ENCODE peak calls at places on chromosomes 12 and 14, in five cellular contexts. N, I, Z, F and G are unnamed samples.

GRCh38 chr14:93299831-93300230 is 33.0 kb downstream of the BTBD7 start:
- DNase-seq in I (no peak), N (no peak), Z (no peak), F (no peak), G (no peak)

GRCh38 chr14:58563981-58564380 is 73.8 kb upstream of the DACT1 start:
- DNase-seq in N (no peak), F (no peak), Z (no peak), I (no peak), G (no peak)

GRCh38 chr12:111406474-111407370 is 999 bp downstream of the SH2B3 start:
- DNase-seq in I (no peak), Z (no peak), F (no peak), N (no peak), G (no peak)

GRCh38 chr14:79781882-79782281 is 429.4 kb downstream of the DIO2 start:
- DNase-seq in I (peak), F (no peak), Z (peak), N (no peak), G (no peak)

GRCh38 chr12:96500686-96501085 is 11.3 kb downstream of the CFAP54 start:
- DNase-seq in N (no peak), F (no peak), I (peak), Z (peak), G (no peak)

GRCh38 chr14:102540310-102541028 is 30.9 kb upstream of the ANKRD9 start:
- DNase-seq in F (no peak), N (peak), I (peak), Z (no peak), G (no peak)

GRCh38 chr12:59122784-59123183 is 202.5 kb upstream of the LRIG3 start:
- DNase-seq in Z (no peak), N (no peak), F (no peak), I (no peak), G (no peak)

GRCh38 chr14:69045857-69046351 is 66.8 kb upstream of the ACTN1 start:
- DNase-seq in Z (no peak), N (no peak), F (no peak), I (no peak), G (no peak)

GRCh38 chr14:88592016-88592415 is 29.2 kb downstream of the ZC3H14 start:
- DNase-seq in F (no peak), I (peak), N (no peak), Z (no peak), G (no peak)

GRCh38 chr12:44618960-44619359 is 257.2 kb downstream of the NELL2 start:
- DNase-seq in N (peak), F (no peak), I (no peak), Z (no peak), G (no peak)

GRCh38 chr12:42447371-42447786 is 121.4 kb downstream of the PPHLN1 start:
- DNase-seq in Z (no peak), N (no peak), I (no peak), F (no peak), G (no peak)

GRCh38 chr12:4269279-4269991 is 4.1 kb upstream of the CCND2 start:
- DNase-seq in I (peak), F (peak), Z (no peak), N (peak), G (no peak)

GRCh38 chr12:31651893-31652521 is 7.5 kb upstream of the ETFBKMT start:
- DNase-seq in N (no peak), I (no peak), F (no peak), Z (no peak), G (no peak)